ENCODE peak calls at places on chromosomes 6 and 20, in ten cellular contexts. C, A, P, W, K, Q, U, G, T and L are unnamed samples.

GRCh38 chr20:35145141-35145564 is 2.0 kb downstream of the EDEM2 start:
- DNase-seq in C (no peak), A (no peak), P (no peak), W (no peak), K (no peak), Q (peak; percentile 47), U (no peak), G (peak; percentile 48), T (peak; percentile 10), L (peak; percentile 9)

GRCh38 chr6:24923885-24924401 is 11.8 kb downstream of the RIPOR2 start:
- DNase-seq in C (no peak), A (no peak), P (no peak), W (no peak), K (no peak), Q (no peak), U (no peak), G (peak; percentile 74), T (no peak), L (peak; percentile 51)

GRCh38 chr6:105179244-105180065 is at the start of gene POPDC3:
- DNase-seq in C (no peak), A (no peak), P (no peak), W (peak; percentile 69), K (peak; percentile 39), Q (no peak), U (peak; percentile 36), G (peak; percentile 89), T (no peak), L (peak; percentile 7)

GRCh38 chr6:10305740-10306423 is 109.0 kb downstream of the TFAP2A start:
- DNase-seq in C (no peak), A (no peak), P (no peak), W (no peak), K (no peak), Q (no peak), U (no peak), G (no peak), T (no peak), L (no peak)

GRCh38 chr20:57526067-57526884 is 1.3 kb upstream of the CTCFL start:
- DNase-seq in C (no peak), A (no peak), P (no peak), W (no peak), K (no peak), Q (peak; percentile 15), U (peak; percentile 58), G (peak; percentile 79), T (no peak), L (peak; percentile 67)

GRCh38 chr6:12431023-12431422 is 140.9 kb downstream of the EDN1 start:
- DNase-seq in C (no peak), A (no peak), P (no peak), W (no peak), K (no peak), Q (no peak), U (no peak), G (no peak), T (no peak), L (no peak)

GRCh38 chr20:59560588-59561227 is 43.6 kb upstream of the PHACTR3 start:
- DNase-seq in C (no peak), A (no peak), P (peak; percentile 49), W (no peak), K (no peak), Q (peak; percentile 13), U (no peak), G (no peak), T (no peak), L (no peak)

GRCh38 chr20:50504231-50504823 is 5.9 kb upstream of the PTPN1 start:
- DNase-seq in C (no peak), A (no peak), P (no peak), W (no peak), K (no peak), Q (peak; percentile 16), U (no peak), G (no peak), T (no peak), L (no peak)

GRCh38 chr20:14928083-14928482 is 590.7 kb upstream of the FLRT3 start:
- DNase-seq in C (no peak), A (no peak), P (no peak), W (no peak), K (no peak), Q (no peak), U (no peak), G (no peak), T (no peak), L (no peak)

GRCh38 chr20:41141153-41141815 is 3.9 kb downstream of the PLCG1 start:
- DNase-seq in C (no peak), A (no peak), P (no peak), W (peak; percentile 66), K (peak; percentile 39), Q (no peak), U (no peak), G (no peak), T (no peak), L (peak; percentile 44)

GRCh38 chr20:44431502-44432234 is 44.0 kb upstream of the TTPAL start:
- DNase-seq in C (no peak), A (no peak), P (no peak), W (no peak), K (no peak), Q (no peak), U (no peak), G (no peak), T (no peak), L (no peak)
- TF ChIP-seq CTCF in C (no peak), A (no peak), P (no peak), W (no peak), K (no peak), Q (peak; percentile 25), U (no peak), G (peak; percentile 54), T (no peak), L (no peak)

GRCh38 chr6:131167773-131168172 is 32.5 kb downstream of the AKAP7 start:
- DNase-seq in C (no peak), A (no peak), P (no peak), W (no peak), K (no peak), Q (no peak), U (no peak), G (no peak), T (no peak), L (no peak)
- TF ChIP-seq CTCF in C (no peak), A (no peak), P (no peak), W (no peak), K (no peak), Q (no peak), U (no peak), G (peak; percentile 23), T (no peak), L (no peak)

GRCh38 chr6:69705954-69706353 is 90.9 kb downstream of the LMBRD1 start:
- DNase-seq in C (no peak), A (no peak), P (no peak), W (no peak), K (no peak), Q (no peak), U (no peak), G (peak; percentile 42), T (no peak), L (no peak)
- TF ChIP-seq CTCF in C (no peak), A (no peak), P (no peak), W (no peak), K (no peak), Q (no peak), U (no peak), G (peak; percentile 52), T (no peak), L (no peak)

DNA sequence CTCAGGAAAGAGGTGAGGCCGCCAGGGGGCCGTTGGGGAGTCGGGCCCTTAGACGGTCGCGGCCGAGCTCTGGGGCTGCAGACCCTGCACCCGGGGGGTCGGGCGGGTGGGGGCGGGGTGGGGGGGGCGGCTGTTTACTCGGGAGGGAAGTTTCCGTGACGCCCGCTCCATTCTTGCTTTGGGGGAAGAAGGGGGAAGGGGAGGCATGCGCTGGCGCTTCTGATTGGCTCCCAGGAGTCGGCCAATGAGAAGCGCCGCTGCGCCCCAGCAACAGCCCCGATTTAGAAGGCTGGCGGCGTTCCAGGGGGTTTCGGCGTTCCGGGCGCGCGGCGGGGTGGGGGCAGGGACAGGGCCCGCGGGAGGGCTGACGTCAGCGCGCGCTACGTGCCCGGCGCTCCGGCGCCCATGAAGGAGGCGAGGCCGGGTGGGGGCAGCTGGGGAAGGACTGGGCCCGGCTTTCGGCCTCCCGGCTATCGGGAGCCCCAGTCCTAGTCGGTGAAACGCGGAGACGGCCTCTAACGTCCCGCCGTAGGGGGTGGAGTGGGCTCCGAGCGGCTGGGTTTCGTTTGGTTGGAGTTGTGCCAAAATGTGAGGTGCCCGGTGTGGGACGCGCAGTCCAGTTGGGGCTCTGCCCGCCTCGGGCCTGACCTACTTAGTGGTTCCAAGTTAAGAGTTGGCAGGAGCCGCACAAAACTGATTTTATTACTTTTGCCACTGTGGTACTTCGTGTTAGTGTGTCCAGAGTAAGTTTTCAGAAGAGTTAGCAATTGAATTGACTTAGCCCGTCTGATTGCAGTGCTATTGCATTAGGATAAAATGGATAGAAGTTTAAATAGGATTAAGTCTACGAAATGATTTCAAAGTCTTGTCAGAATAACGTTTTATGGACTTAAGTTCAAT is 1.1 kb downstream of the PNRC1 start:
- DNase-seq in C (peak; percentile 76), A (peak; percentile 99), P (peak; percentile 99), W (peak; percentile 99), K (peak; percentile 100), Q (peak; percentile 87), U (peak; percentile 99), G (peak; percentile 96), T (peak; percentile 99), L (peak; percentile 99)
- TF ChIP-seq CTCF in C (no peak), A (no peak), P (no peak), W (peak; percentile 7), K (no peak), Q (no peak), U (no peak), G (no peak), T (no peak), L (no peak)

DNA sequence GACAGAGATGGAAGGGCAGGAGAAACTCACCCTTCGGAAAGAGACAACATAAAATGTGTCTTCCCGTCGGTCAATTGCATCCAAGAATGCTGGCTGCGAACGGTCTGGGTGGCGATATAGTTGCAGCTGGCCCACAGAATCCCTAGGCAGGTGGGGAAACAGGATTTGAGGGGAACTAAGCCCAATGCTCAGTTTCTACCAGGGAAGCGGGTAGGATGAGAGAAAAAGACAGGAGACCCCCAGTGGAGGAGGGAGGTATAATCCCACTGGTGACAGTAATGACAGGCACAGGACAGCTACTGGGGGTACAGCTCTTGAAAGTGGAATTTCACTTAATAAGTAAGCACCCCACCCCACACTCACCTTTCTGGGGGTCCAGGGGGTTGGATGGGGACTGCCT is 7.5 kb upstream of the TNXB start:
- DNase-seq in C (no peak), A (no peak), P (no peak), W (no peak), K (no peak), Q (no peak), U (no peak), G (peak; percentile 76), T (no peak), L (peak; percentile 37)
- TF ChIP-seq CTCF in C (peak; percentile 52), A (no peak), P (no peak), W (peak; percentile 34), K (peak; percentile 17), Q (peak; percentile 60), U (no peak), G (peak; percentile 73), T (no peak), L (peak; percentile 37)